ENCODE peak calls at places on chromosome 18, in four cellular contexts. N is endothelial cell of umbilical vein, B is suprapubic skin, U is HepG2. I is an unnamed sample.

GRCh38 chr18:30254331-30254730 is 788.2 kb downstream of the DSC3 start:
- DNase-seq in N (no peak), B (no peak), U (no peak), I (no peak)

GRCh38 chr18:36229188-36229587 is 41.9 kb downstream of the MOCOS start:
- DNase-seq in N (no peak), B (no peak), U (no peak), I (no peak)

GRCh38 chr18:30175621-30176225 is 866.8 kb downstream of the DSC3 start:
- DNase-seq in N (no peak), B (no peak), U (no peak), I (no peak)

GRCh38 chr18:44842588-44843412 is 162.1 kb downstream of the SETBP1 start:
- DNase-seq in N (no peak), B (no peak), U (no peak), I (no peak)

GRCh38 chr18:51251625-51252024 is 54.1 kb upstream of the MEX3C start:
- DNase-seq in N (no peak), B (no peak), U (no peak), I (no peak)

GRCh38 chr18:23205980-23206379 is 70.7 kb downstream of the CABLES1 start:
- DNase-seq in N (no peak), B (no peak), U (no peak), I (no peak)

GRCh38 chr18:47917923-47918610 is 12.4 kb downstream of the SMAD2 start:
- DNase-seq in N (no peak), B (no peak), U (no peak), I (no peak)

GRCh38 chr18:56139792-56140254 is 498.6 kb downstream of the TXNL1 start:
- DNase-seq in N (no peak), B (no peak), U (no peak), I (peak; percentile 10)

GRCh38 chr18:54822872-54823845 is 5.1 kb upstream of the RAB27B start:
- DNase-seq in N (no peak), B (no peak), U (no peak), I (no peak)

GRCh38 chr18:57744211-57744694 is 58.9 kb downstream of the ATP8B1 start:
- DNase-seq in N (peak; percentile 93), B (no peak), U (no peak), I (no peak)

GRCh38 chr18:35324926-35325655 is 19.1 kb downstream of the ZNF24 start:
- DNase-seq in N (peak; percentile 50), B (no peak), U (no peak), I (no peak)

GRCh38 chr18:55502346-55502710 is 85.7 kb downstream of the TCF4 start:
- DNase-seq in N (peak; percentile 64), B (no peak), U (no peak), I (no peak)

GRCh38 chr18:76491436-76491800 is 3.6 kb downstream of the ZNF516 start:
- DNase-seq in N (no peak), B (peak; percentile 81), U (peak; percentile 41), I (peak; percentile 82)

GRCh38 chr18:55251186-55251995 is 292.1 kb upstream of the CCDC68 start:
- DNase-seq in N (peak; percentile 86), B (no peak), U (no peak), I (no peak)

GRCh38 chr18:53909668-53910067 is 314.8 kb downstream of the MBD2 start:
- DNase-seq in N (no peak), B (no peak), U (peak; percentile 7), I (no peak)

GRCh38 chr18:9449987-9450386 is 25.3 kb upstream of the RALBP1 start:
- DNase-seq in N (no peak), B (no peak), U (no peak), I (no peak)

GRCh38 chr18:61842146-61842545 is 50.7 kb downstream of the RNF152 start:
- DNase-seq in N (peak; percentile 81), B (no peak), U (no peak), I (no peak)

GRCh38 chr18:2169656-2170055 is 401.6 kb downstream of the METTL4 start:
- DNase-seq in N (no peak), B (no peak), U (no peak), I (no peak)

GRCh38 chr18:63867368-63867767 is 20.1 kb upstream of the SERPINB2 start:
- DNase-seq in N (no peak), B (no peak), U (no peak), I (no peak)

GRCh38 chr18:51191139-51191717 is 6.3 kb downstream of the MEX3C start:
- DNase-seq in N (no peak), B (no peak), U (no peak), I (no peak)

GRCh38 chr18:25305584-25305983 is 46.4 kb downstream of the ZNF521 start:
- DNase-seq in N (no peak), B (no peak), U (no peak), I (no peak)

GRCh38 chr18:64749884-64750283 is 601.0 kb upstream of the LINC00305 start:
- DNase-seq in N (no peak), B (no peak), U (no peak), I (no peak)

GRCh38 chr18:8084160-8084559 is 517.0 kb downstream of the PTPRM start:
- DNase-seq in N (peak; percentile 43), B (no peak), U (peak; percentile 28), I (no peak)

GRCh38 chr18:36298113-36298701 is 694 bp downstream of the FHOD3 start:
- DNase-seq in N (no peak), B (no peak), U (no peak), I (peak; percentile 42)

GRCh38 chr18:72342933-72343332 is 201.2 kb downstream of the CBLN2 start:
- DNase-seq in N (no peak), B (no peak), U (no peak), I (no peak)

GRCh38 chr18:59022167-59022945 is 117.3 kb upstream of the SEC11C start:
- DNase-seq in N (no peak), B (no peak), U (no peak), I (peak; percentile 69)

GRCh38 chr18:59026364-59026763 is 113.3 kb upstream of the SEC11C start:
- DNase-seq in N (no peak), B (no peak), U (no peak), I (no peak)

GRCh38 chr18:59024829-59025228 is 114.9 kb upstream of the SEC11C start:
- DNase-seq in N (no peak), B (no peak), U (no peak), I (no peak)

GRCh38 chr18:59029663-59030421 is 109.8 kb upstream of the SEC11C start:
- DNase-seq in N (no peak), B (no peak), U (no peak), I (no peak)

GRCh38 chr18:59026831-59027410 is 112.8 kb upstream of the SEC11C start:
- DNase-seq in N (no peak), B (no peak), U (no peak), I (no peak)
- TF ChIP-seq POLR2A in N (no peak), B (no peak), U (no peak), I (no peak)

GRCh38 chr18:49573835-49574234 is 12.0 kb downstream of the LIPG start:
- DNase-seq in N (no peak), B (no peak), U (no peak), I (no peak)
- H3K36me3 ChIP-seq in N (peaks cover 18% of the 10 kb centered on the region), B (no peaks in the 10 kb centered on the region), U (no peaks in the 10 kb centered on the region), I (peaks cover 16% of the 10 kb centered on the region)

GRCh38 chr18:5295981-5296705 is 617 bp upstream of the ZBTB14 start:
- DNase-seq in N (peak; percentile 97), B (peak; percentile 97), U (peak; percentile 90), I (peak; percentile 95)

GRCh38 chr18:5295231-5295920 is at the start of gene ZBTB14:
- DNase-seq in N (no peak), B (peak; percentile 79), U (peak; percentile 36), I (peak; percentile 72)

GRCh38 chr18:5297582-5297981 is 2.1 kb upstream of the ZBTB14 start:
- DNase-seq in N (no peak), B (no peak), U (peak; percentile 36), I (no peak)

GRCh38 chr18:5298156-5298852 is 2.8 kb upstream of the ZBTB14 start:
- DNase-seq in N (no peak), B (no peak), U (peak; percentile 98), I (peak; percentile 28)

DNA sequence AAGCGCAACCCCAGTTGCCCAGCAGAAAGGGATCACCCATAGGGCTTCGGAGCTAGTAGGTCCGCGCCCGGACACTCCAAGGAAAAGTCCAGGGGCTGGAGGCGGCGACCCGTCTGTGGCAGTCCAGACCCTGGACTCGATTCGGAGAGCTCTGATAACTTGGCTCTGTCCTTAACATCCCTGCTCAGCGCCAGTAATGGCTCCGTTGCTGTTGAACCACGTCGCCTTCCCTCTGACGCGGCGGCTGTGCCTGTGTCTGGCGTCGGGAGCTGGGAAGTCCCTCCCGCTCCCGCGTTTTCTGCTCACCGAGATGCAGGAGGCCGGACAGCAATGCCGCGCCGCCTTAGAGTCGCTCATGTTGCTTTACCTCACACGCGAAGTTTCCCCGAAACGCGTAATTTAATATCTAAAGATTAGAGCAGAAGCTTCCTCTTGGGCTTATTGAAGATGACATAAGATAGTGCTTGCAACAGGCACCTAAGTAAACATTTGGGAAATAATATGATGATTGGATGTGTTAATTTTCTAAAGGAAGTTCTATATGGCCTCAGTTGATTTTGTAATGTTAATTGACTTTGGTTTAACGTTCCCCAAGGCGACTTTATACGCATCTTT is 1.3 kb upstream of the ZBTB14 start:
- DNase-seq in N (peak; percentile 86), B (peak; percentile 92), U (peak; percentile 43), I (peak; percentile 78)
- TF ChIP-seq POLR2A in N (peak; percentile 3), B (no peak), U (peak; percentile 35), I (no peak)

GRCh38 chr18:22198163-22198562 is 28.8 kb downstream of the GATA6 start:
- DNase-seq in N (no peak), B (no peak), U (no peak), I (no peak)
- H3K36me3 ChIP-seq in N (peaks cover 2% of the 10 kb centered on the region), B (no peaks in the 10 kb centered on the region), U (no peaks in the 10 kb centered on the region), I (no peaks in the 10 kb centered on the region)

GRCh38 chr18:32091724-32092421 is at the start of gene RNF138:
- DNase-seq in N (peak; percentile 84), B (peak; percentile 92), U (peak; percentile 59), I (peak; percentile 87)
- TF ChIP-seq POLR2A in N (peak; percentile 64), B (peak; percentile 76), U (peak; percentile 44), I (peak; percentile 31)

GRCh38 chr18:618618-619017 is 21.8 kb downstream of the CLUL1 start:
- DNase-seq in N (no peak), B (no peak), U (no peak), I (no peak)

GRCh38 chr18:629303-630150 is 27.9 kb upstream of the TYMS start:
- DNase-seq in N (no peak), B (no peak), U (no peak), I (no peak)

GRCh38 chr18:621181-621580 is 24.4 kb downstream of the CLUL1 start:
- DNase-seq in N (no peak), B (no peak), U (no peak), I (no peak)

GRCh38 chr18:627211-627610 is 30.2 kb upstream of the TYMS start:
- DNase-seq in N (no peak), B (no peak), U (no peak), I (no peak)

GRCh38 chr18:623760-624620 is 27.2 kb downstream of the CLUL1 start:
- DNase-seq in N (peak; percentile 64), B (peak; percentile 77), U (peak; percentile 62), I (peak; percentile 65)
- H3K36me3 ChIP-seq in N (no peaks in the 10 kb centered on the region), B (no peaks in the 10 kb centered on the region), U (no peaks in the 10 kb centered on the region), I (no peaks in the 10 kb centered on the region)

GRCh38 chr18:75208836-75209128 is 157 bp downstream of the PTGR3 start:
- DNase-seq in N (peak; percentile 37), B (peak; percentile 79), U (no peak), I (no peak)
- TF ChIP-seq POLR2A in N (peak; percentile 29), B (no peak), U (no peak), I (peak; percentile 60)

I was measured in thyroid gland.